ENCODE peak calls at places on chromosomes 3 and 15, in seven cellular contexts. F is islet precursor cell, A is left kidney, E is uterus, W is NCI-H510A, J is breast epithelium, B is NCI-H82. P is an unnamed sample.

GRCh38 chr15:50676799-50677483 is 9.7 kb downstream of the TRPM7 start:
- DNase-seq in A (no peak), E (no peak), F (peak), W (no peak), J (no peak), B (peak), P (no peak)

GRCh38 chr3:154955907-154956533 is 124.1 kb upstream of the MME start:
- DNase-seq in W (no peak), A (peak), J (no peak), B (no peak), F (no peak), E (no peak), P (no peak)

GRCh38 chr3:53196575-53197407 is 35.8 kb downstream of the PRKCD start:
- DNase-seq in W (no peak), J (no peak), E (no peak), A (peak), F (peak), B (peak), P (no peak)

GRCh38 chr15:98800437-98801233 is 152.3 kb downstream of the IGF1R start:
- DNase-seq in A (peak), F (peak), W (no peak), J (no peak), B (peak), E (peak), P (no peak)

GRCh38 chr3:193905993-193906396 is 230.0 kb upstream of the HES1 start:
- DNase-seq in J (no peak), F (peak), A (peak), E (no peak), W (no peak), B (no peak), P (no peak)

GRCh38 chr3:139808196-139808595 is 126.8 kb upstream of the CLSTN2 start:
- DNase-seq in J (no peak), A (no peak), E (no peak), B (peak), W (no peak), F (no peak), P (no peak)

GRCh38 chr15:89628301-89628700 is 27.0 kb downstream of the KIF7 start:
- DNase-seq in A (no peak), B (no peak), F (peak), E (no peak), W (no peak), J (no peak), P (no peak)

GRCh38 chr15:80560601-80561025 is 134.5 kb upstream of the ABHD17C start:
- DNase-seq in E (no peak), A (no peak), J (no peak), B (no peak), W (no peak), F (no peak), P (no peak)

GRCh38 chr15:20106026-20106425 is 435.6 kb downstream of the GOLGA6L6 start:
- DNase-seq in E (no peak), F (peak), J (peak), B (no peak), A (no peak), W (no peak), P (peak)

GRCh38 chr3:195892355-195893120 is 15.8 kb downstream of the TNK2 start:
- DNase-seq in A (peak), E (peak), B (no peak), F (peak), J (no peak), W (no peak), P (no peak)

GRCh38 chr3:46496745-46497555 is 826 bp upstream of the RTP3 start:
- DNase-seq in W (no peak), B (peak), F (no peak), J (no peak), E (no peak), A (peak), P (no peak)

GRCh38 chr3:65035231-65035630 is 347.4 kb upstream of the ADAMTS9 start:
- DNase-seq in W (no peak), J (no peak), F (no peak), B (no peak), E (no peak), A (no peak), P (no peak)

GRCh38 chr3:127961124-127961523 is 46.1 kb downstream of the KBTBD12 start:
- DNase-seq in E (no peak), B (no peak), F (no peak), A (no peak), J (no peak), W (no peak), P (no peak)

GRCh38 chr3:194231840-194232832 is 96.2 kb downstream of the HES1 start:
- DNase-seq in E (no peak), J (no peak), B (no peak), F (peak), A (peak), W (no peak), P (no peak)

GRCh38 chr3:126446791-126447190 is 28.9 kb downstream of the ZXDC start:
- DNase-seq in B (no peak), A (no peak), W (no peak), F (no peak), J (no peak), E (no peak), P (no peak)

GRCh38 chr3:162769559-162769958 is 1273.0 kb downstream of the OTOL1 start:
- DNase-seq in E (no peak), B (no peak), F (no peak), W (no peak), A (no peak), J (no peak), P (no peak)

GRCh38 chr3:186784820-186785516 is 1.6 kb downstream of the EIF4A2 start:
- DNase-seq in F (no peak), E (no peak), W (no peak), A (no peak), B (no peak), J (no peak), P (no peak)

GRCh38 chr3:102483556-102483955 is 48.7 kb downstream of the ZPLD1 start:
- DNase-seq in E (no peak), W (no peak), F (no peak), B (peak), A (no peak), J (no peak), P (no peak)

GRCh38 chr3:130850846-130851245 is 43.0 kb upstream of the ATP2C1 start:
- DNase-seq in B (no peak), E (no peak), A (peak), J (no peak), W (no peak), F (no peak), P (no peak)